ENCODE peak calls at places on chromosomes 16 and 17, in ten cellular contexts. M is HCEC 1CT; F is stimulated activated CD4-positive, alpha-beta T cell treated with anti-CD3 and anti-CD28 coated beads, Interleukin-1b, Interleukin-23, amount 100 ng/mL, for 24 hours; S is stromal cell of bone marrow; T is uterus; J is NCI-H1105; E is activated effector memory CD4-positive, alpha-beta T cell treated with Interleukin-2 at 50 U/mL for 16 hours; U is MM.1S; Y is HuH-7.5; K is GM23248. D is an unnamed sample.

GRCh38 chr16:66923247-66923851 is 2.0 kb downstream of the RRAD start:
- DNase-seq in T (peak; percentile 73), E (no peak), Y (no peak), K (no peak), J (no peak), S (no peak), U (no peak), F (no peak), M (no peak), D (peak; percentile 69)

GRCh38 chr17:29855686-29856085 is 74.3 kb downstream of the SSH2 start:
- DNase-seq in E (no peak), T (no peak), S (no peak), Y (no peak), J (no peak), F (no peak), K (peak; percentile 69), U (no peak), M (peak; percentile 68), D (peak; percentile 79)

GRCh38 chr16:56506941-56507340 is 12.9 kb downstream of the BBS2 start:
- DNase-seq in M (peak; percentile 11), E (no peak), F (no peak), Y (no peak), J (no peak), S (peak; percentile 66), T (no peak), K (peak; percentile 82), U (no peak), D (peak; percentile 77)

GRCh38 chr16:75301804-75302203 is 50.4 kb upstream of the BCAR1 start:
- DNase-seq in F (no peak), T (no peak), Y (no peak), U (no peak), S (no peak), M (no peak), K (peak; percentile 61), J (no peak), E (no peak), D (no peak)

GRCh38 chr16:88591577-88592021 is 21.4 kb downstream of the ZC3H18 start:
- DNase-seq in U (peak; percentile 7), J (no peak), T (no peak), Y (no peak), F (peak; percentile 28), E (no peak), S (no peak), K (peak; percentile 78), M (no peak), D (peak; percentile 11)

GRCh38 chr16:28549301-28549899 is 4.3 kb upstream of the SGF29 start:
- DNase-seq in K (peak; percentile 68), E (no peak), U (peak; percentile 41), Y (peak; percentile 45), M (peak; percentile 52), T (no peak), J (no peak), S (no peak), F (no peak), D (peak; percentile 68)

GRCh38 chr16:55572439-55572838 is 6.0 kb downstream of the CAPNS2 start:
- DNase-seq in Y (no peak), T (no peak), U (no peak), F (no peak), S (no peak), M (no peak), K (no peak), J (no peak), E (no peak), D (peak; percentile 29)

GRCh38 chr17:36001862-36002603 is 680 bp upstream of the CCL15 start:
- DNase-seq in T (no peak), K (no peak), Y (no peak), J (no peak), M (no peak), U (no peak), F (no peak), S (no peak), E (no peak), D (no peak)

GRCh38 chr16:77556203-77556602 is 121.4 kb upstream of the ADAMTS18 start:
- DNase-seq in M (no peak), Y (no peak), E (no peak), J (no peak), K (no peak), F (no peak), S (no peak), T (no peak), U (no peak), D (no peak)

GRCh38 chr17:17060001-17060929 is 18.0 kb downstream of the MPRIP start:
- DNase-seq in K (no peak), F (no peak), J (no peak), T (peak; percentile 20), S (no peak), U (no peak), E (no peak), M (no peak), Y (no peak), D (no peak)

GRCh38 chr16:4865231-4865860 is 18.1 kb downstream of the UBN1 start:
- DNase-seq in F (no peak), M (no peak), K (no peak), J (no peak), Y (no peak), U (no peak), E (no peak), S (no peak), T (no peak), D (no peak)

GRCh38 chr16:65201446-65202010 is 79.7 kb upstream of the CDH11 start:
- DNase-seq in S (no peak), U (peak; percentile 63), T (no peak), M (no peak), F (no peak), J (no peak), Y (no peak), E (no peak), K (no peak), D (no peak)

GRCh38 chr17:72517413-72518237 is 396.8 kb downstream of the SOX9 start:
- DNase-seq in J (no peak), U (no peak), Y (no peak), M (no peak), F (no peak), S (no peak), T (no peak), K (no peak), E (no peak), D (peak; percentile 14)

GRCh38 chr16:11547517-11547916 is 39.2 kb downstream of the LITAF start:
- DNase-seq in M (no peak), S (no peak), K (no peak), E (no peak), T (no peak), F (no peak), U (no peak), J (no peak), Y (no peak), D (no peak)

GRCh38 chr16:4053663-4054479 is 62.4 kb downstream of the ADCY9 start:
- DNase-seq in E (no peak), U (no peak), T (peak; percentile 64), K (peak; percentile 93), F (no peak), S (peak; percentile 49), Y (no peak), M (peak; percentile 90), J (peak; percentile 17), D (peak; percentile 38)

GRCh38 chr16:48526958-48527331 is 83.0 kb downstream of the N4BP1 start:
- DNase-seq in M (no peak), F (no peak), S (no peak), Y (no peak), U (no peak), E (no peak), T (no peak), J (no peak), K (no peak), D (no peak)

GRCh38 chr17:7046127-7046724 is 2.3 kb upstream of the SLC16A11 start:
- DNase-seq in J (peak; percentile 34), M (no peak), S (no peak), F (no peak), U (no peak), T (no peak), K (peak; percentile 27), Y (no peak), E (peak; percentile 37), D (no peak)

GRCh38 chr16:23081675-23082119 is 67.6 kb downstream of the USP31 start:
- DNase-seq in Y (no peak), S (peak; percentile 17), U (no peak), M (no peak), F (no peak), E (no peak), T (no peak), J (no peak), K (peak; percentile 91), D (peak; percentile 66)

GRCh38 chr17:68441064-68441770 is 16.1 kb downstream of the WIPI1 start:
- DNase-seq in J (no peak), K (no peak), M (no peak), F (no peak), S (no peak), U (no peak), E (no peak), Y (no peak), T (no peak), D (peak; percentile 66)

GRCh38 chr17:19904412-19904811 is 36.7 kb upstream of the ULK2 start:
- DNase-seq in Y (no peak), T (no peak), E (no peak), S (peak; percentile 57), M (peak; percentile 48), F (no peak), U (no peak), J (no peak), K (peak; percentile 82), D (peak; percentile 29)

GRCh38 chr16:30069575-30070462 is 4.3 kb downstream of the ALDOA start:
- DNase-seq in M (no peak), K (no peak), E (no peak), J (no peak), U (no peak), T (peak; percentile 60), F (no peak), S (no peak), Y (no peak), D (peak; percentile 39)

GRCh38 chr17:49456172-49456965 is 38.7 kb upstream of the NGFR start:
- DNase-seq in J (no peak), T (peak; percentile 52), F (no peak), U (no peak), E (no peak), M (peak; percentile 16), S (peak; percentile 74), K (peak; percentile 95), Y (no peak), D (peak; percentile 91)

GRCh38 chr17:76063880-76064546 is 8.3 kb downstream of the SRP68 start:
- DNase-seq in F (peak; percentile 42), T (no peak), E (peak; percentile 21), K (no peak), J (no peak), S (no peak), U (no peak), M (no peak), Y (no peak), D (no peak)

GRCh38 chr16:78686601-78687000 is 587.1 kb downstream of the WWOX start:
- DNase-seq in K (no peak), Y (no peak), S (peak; percentile 30), U (no peak), J (no peak), T (no peak), E (no peak), F (no peak), M (no peak), D (no peak)

GRCh38 chr17:82228278-82228841 is 482 bp upstream of the SLC16A3 start:
- DNase-seq in S (no peak), E (peak; percentile 57), F (peak; percentile 52), Y (no peak), J (no peak), M (no peak), K (no peak), T (no peak), U (peak; percentile 67), D (no peak)

D was measured in fibroblast of pulmonary artery.